ENCODE peak calls at places on chromosomes 5 and 9, in four cellular contexts. One of them, this sample, is unnamed.

GRCh38 chr5:132437604-132438275 is 52.8 kb downstream of the IRF1 start:
- DNase-seq in GM12878: no peak
- DNase-seq in H1: no peak
- DNase-seq in NT2/D1: peak
- DNase-seq in this sample: no peak

GRCh38 chr5:36363101-36363500 is 61.4 kb upstream of the RANBP3L start:
- DNase-seq in NT2/D1: no peak
- DNase-seq in GM12878: no peak
- DNase-seq in H1: no peak
- DNase-seq in this sample: no peak

GRCh38 chr5:127854520-127854919 is 151.3 kb downstream of the CCDC192 start:
- DNase-seq in GM12878: no peak
- DNase-seq in NT2/D1: no peak
- DNase-seq in H1: no peak
- DNase-seq in this sample: no peak

GRCh38 chr5:153147891-153148623 is 342.4 kb upstream of the GRIA1 start:
- DNase-seq in GM12878: no peak
- DNase-seq in H1: peak
- DNase-seq in NT2/D1: peak
- DNase-seq in this sample: peak

GRCh38 chr9:2120926-2121689 is 106.0 kb downstream of the SMARCA2 start:
- DNase-seq in GM12878: no peak
- DNase-seq in NT2/D1: no peak
- DNase-seq in H1: no peak
- DNase-seq in this sample: no peak

GRCh38 chr9:126564128-126564527 is 49.6 kb upstream of the LMX1B start:
- DNase-seq in NT2/D1: no peak
- DNase-seq in GM12878: no peak
- DNase-seq in H1: no peak
- DNase-seq in this sample: no peak

GRCh38 chr5:93062548-93062947 is 518.5 kb downstream of the NR2F1-AS1 start:
- DNase-seq in NT2/D1: no peak
- DNase-seq in H1: no peak
- DNase-seq in GM12878: no peak
- DNase-seq in this sample: no peak

GRCh38 chr9:137705443-137705863 is 86.6 kb downstream of the EHMT1 start:
- DNase-seq in GM12878: peak
- DNase-seq in NT2/D1: no peak
- DNase-seq in H1: no peak
- DNase-seq in this sample: no peak

GRCh38 chr9:113468716-113469448 is 5.4 kb downstream of the RGS3 start:
- DNase-seq in H1: peak
- DNase-seq in GM12878: no peak
- DNase-seq in NT2/D1: no peak
- DNase-seq in this sample: no peak

GRCh38 chr5:126508251-126508961 is 85.2 kb downstream of the GRAMD2B start:
- DNase-seq in NT2/D1: no peak
- DNase-seq in GM12878: no peak
- DNase-seq in H1: no peak
- DNase-seq in this sample: no peak

GRCh38 chr9:22529426-22530199 is 83.0 kb downstream of the DMRTA1 start:
- DNase-seq in GM12878: no peak
- DNase-seq in H1: no peak
- DNase-seq in NT2/D1: no peak
- DNase-seq in this sample: no peak

GRCh38 chr5:34686762-34687268 is 30.7 kb downstream of the RAI14 start:
- DNase-seq in GM12878: no peak
- DNase-seq in NT2/D1: no peak
- DNase-seq in H1: no peak
- DNase-seq in this sample: peak

GRCh38 chr5:150710165-150710564 is 9.3 kb upstream of the RBM22 start:
- DNase-seq in H1: no peak
- DNase-seq in NT2/D1: no peak
- DNase-seq in GM12878: no peak
- DNase-seq in this sample: no peak

GRCh38 chr9:27110181-27110580 is 1.2 kb downstream of the TEK start:
- DNase-seq in NT2/D1: no peak
- DNase-seq in GM12878: no peak
- DNase-seq in H1: no peak
- DNase-seq in this sample: no peak
- H3K4me3 ChIP-seq in NT2/D1: peak
- H3K4me3 ChIP-seq in GM12878: no peak
- H3K4me3 ChIP-seq in H1: peak
- H3K4me3 ChIP-seq in this sample: no peak

GRCh38 chr9:14283276-14283675 is 30.7 kb downstream of the NFIB start:
- DNase-seq in H1: no peak
- DNase-seq in GM12878: no peak
- DNase-seq in NT2/D1: no peak
- DNase-seq in this sample: peak
- TF ChIP-seq SUZ12 in H1: no peak
- TF ChIP-seq SUZ12 in GM12878: no peak
- TF ChIP-seq SUZ12 in NT2/D1: no peak
- TF ChIP-seq SUZ12 in this sample: no peak

GRCh38 chr5:81191726-81192125 is 41.4 kb upstream of the CKMT2 start:
- DNase-seq in NT2/D1: no peak
- DNase-seq in H1: no peak
- DNase-seq in GM12878: no peak
- DNase-seq in this sample: no peak

GRCh38 chr5:81192351-81192750 is 40.8 kb upstream of the CKMT2 start:
- DNase-seq in H1: peak
- DNase-seq in GM12878: no peak
- DNase-seq in NT2/D1: no peak
- DNase-seq in this sample: no peak

GRCh38 chr5:81189875-81190467 is 43.2 kb upstream of the CKMT2 start:
- DNase-seq in NT2/D1: no peak
- DNase-seq in GM12878: no peak
- DNase-seq in H1: no peak
- DNase-seq in this sample: no peak

GRCh38 chr5:81195334-81195929 is 37.7 kb upstream of the CKMT2 start:
- DNase-seq in NT2/D1: no peak
- DNase-seq in H1: no peak
- DNase-seq in GM12878: no peak
- DNase-seq in this sample: no peak

GRCh38 chr5:81194633-81195333 is 38.3 kb upstream of the CKMT2 start:
- DNase-seq in NT2/D1: peak
- DNase-seq in H1: peak
- DNase-seq in GM12878: no peak
- DNase-seq in this sample: peak
- H3K4me3 ChIP-seq in NT2/D1: no peak
- H3K4me3 ChIP-seq in H1: peak
- H3K4me3 ChIP-seq in GM12878: no peak
- H3K4me3 ChIP-seq in this sample: no peak

GRCh38 chr5:6948562-6948961 is 235.3 kb downstream of the TENT4A start:
- DNase-seq in NT2/D1: no peak
- DNase-seq in H1: no peak
- DNase-seq in GM12878: no peak
- DNase-seq in this sample: no peak
- TF ChIP-seq SUZ12 in NT2/D1: no peak
- TF ChIP-seq SUZ12 in H1: no peak
- TF ChIP-seq SUZ12 in GM12878: no peak
- TF ChIP-seq SUZ12 in this sample: no peak

DNA sequence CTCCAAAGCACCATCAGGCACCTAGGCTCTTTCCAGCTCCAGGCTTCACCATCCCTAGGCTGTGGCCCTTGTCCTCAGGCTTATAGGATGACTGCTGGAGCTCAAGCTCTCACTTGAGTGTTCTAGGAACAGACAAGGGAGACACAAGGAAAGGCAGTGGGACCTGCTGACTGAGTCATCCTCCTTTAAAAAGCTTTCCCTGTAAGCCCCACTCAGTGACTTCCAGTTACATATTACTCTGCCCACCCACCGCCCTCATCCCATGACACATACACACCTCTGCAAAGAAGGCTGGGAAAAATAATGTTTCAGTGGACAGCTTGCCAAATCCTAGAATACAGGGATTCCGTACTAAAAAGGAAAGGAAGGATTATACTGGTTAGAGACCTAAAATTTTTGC is 154.2 kb upstream of the ZNF366 start:
- DNase-seq in GM12878: no peak
- DNase-seq in NT2/D1: no peak
- DNase-seq in H1: no peak
- DNase-seq in this sample: no peak
- H3K4me3 ChIP-seq in GM12878: no peak
- H3K4me3 ChIP-seq in NT2/D1: no peak
- H3K4me3 ChIP-seq in H1: no peak
- H3K4me3 ChIP-seq in this sample: no peak